ENCODE peak calls at places on chromosomes 16 and 17, in seven cellular contexts. K is lung microvascular endothelial cell; G is spleen; O is NCI-H2081; Y is HT1080; B is activated CD8-positive, alpha-beta memory T cell treated with anti-CD3 and anti-CD28 coated beads for 1 hour; R is EH. L is an unnamed sample.

GRCh38 chr16:65641693-65642289 is 519.9 kb upstream of the CDH11 start:
- DNase-seq in O (no peak), Y (no peak), K (no peak), B (no peak), G (no peak), R (no peak), L (no peak)

GRCh38 chr17:42525221-42525620 is 10.8 kb upstream of the NAGLU start:
- DNase-seq in Y (peak; percentile 39), K (no peak), B (no peak), R (peak; percentile 89), G (no peak), O (no peak), L (no peak)

GRCh38 chr17:8490256-8491023 is 54.8 kb downstream of the NDEL1 start:
- DNase-seq in B (no peak), O (no peak), K (no peak), G (no peak), Y (no peak), R (no peak), L (peak; percentile 82)

GRCh38 chr17:49439673-49440571 is 25.2 kb upstream of the PHB1 start:
- DNase-seq in K (no peak), R (peak; percentile 12), O (no peak), G (no peak), B (no peak), Y (peak; percentile 49), L (no peak)

GRCh38 chr16:586047-586644 is 3.7 kb upstream of the RAB40C start:
- DNase-seq in K (no peak), G (no peak), Y (no peak), R (peak; percentile 31), B (no peak), O (no peak), L (no peak)

GRCh38 chr16:88437367-88437964 is 15.6 kb upstream of the ZFPM1 start:
- DNase-seq in Y (no peak), R (peak; percentile 34), B (no peak), O (peak; percentile 31), K (peak; percentile 68), G (peak; percentile 90), L (peak; percentile 37)

GRCh38 chr16:69563605-69564580 is 1.9 kb upstream of the NFAT5 start:
- DNase-seq in K (peak; percentile 20), O (no peak), Y (peak; percentile 60), B (no peak), R (peak; percentile 47), G (no peak), L (peak; percentile 32)

GRCh38 chr17:50187403-50187735 is 14.1 kb downstream of the COL1A1 start:
- DNase-seq in K (no peak), Y (no peak), R (peak; percentile 89), B (no peak), O (no peak), G (no peak), L (no peak)

GRCh38 chr17:79340771-79341528 is 266.3 kb downstream of the ENGASE start:
- DNase-seq in B (no peak), K (no peak), G (peak; percentile 80), Y (no peak), R (no peak), O (no peak), L (no peak)

GRCh38 chr17:34841467-34841866 is 119.8 kb downstream of the CCT6B start:
- DNase-seq in R (no peak), O (no peak), G (no peak), Y (no peak), B (no peak), K (no peak), L (no peak)